ENCODE peak calls at places on chromosomes 11 and 22, in seven cellular contexts. D is MM.1S, C is coronary artery, S is H1, A is heart right ventricle, V is foreskin fibroblast, G is LNCaP clone FGC. T is an unnamed sample.

GRCh38 chr22:26570864-26571525 is 18.9 kb downstream of the TPST2 start:
- DNase-seq in D (no peak), S (no peak), V (no peak), A (peak), G (no peak), C (no peak), T (no peak)

GRCh38 chr11:36513965-36514364 is 3.9 kb upstream of the TRAF6 start:
- DNase-seq in G (no peak), C (no peak), V (no peak), S (no peak), D (no peak), A (no peak), T (no peak)

GRCh38 chr22:43876866-43877509 is 14.7 kb upstream of the SULT4A1 start:
- DNase-seq in D (no peak), C (no peak), G (no peak), S (no peak), V (no peak), A (no peak), T (no peak)

GRCh38 chr22:38203855-38204497 is 2.2 kb downstream of the MAFF start:
- DNase-seq in C (no peak), G (no peak), A (no peak), V (peak), D (no peak), S (no peak), T (peak)

GRCh38 chr11:116312560-116313340 is 460.0 kb downstream of the BUD13 start:
- DNase-seq in G (peak), V (no peak), C (no peak), S (no peak), D (no peak), A (peak), T (no peak)

GRCh38 chr22:49433044-49433443 is 394.6 kb downstream of the BRD1 start:
- DNase-seq in A (no peak), G (no peak), V (no peak), D (no peak), C (no peak), S (no peak), T (no peak)

GRCh38 chr11:113681711-113682410 is 24.2 kb downstream of the TMPRSS5 start:
- DNase-seq in A (no peak), V (no peak), C (no peak), S (no peak), G (no peak), D (no peak), T (no peak)

GRCh38 chr11:130873766-130874165 is 42.5 kb downstream of the SNX19 start:
- DNase-seq in G (no peak), S (no peak), V (peak), C (no peak), A (no peak), D (no peak), T (no peak)

GRCh38 chr11:34075178-34075820 is 23.8 kb downstream of the CAPRIN1 start:
- DNase-seq in S (no peak), D (no peak), A (no peak), G (no peak), C (no peak), V (peak), T (no peak)

GRCh38 chr11:107221743-107222142 is 203.5 kb upstream of the GUCY1A2 start:
- DNase-seq in A (no peak), S (no peak), V (no peak), D (no peak), C (no peak), G (no peak), T (no peak)

GRCh38 chr11:67213251-67213650 is 53.0 kb upstream of the GRK2 start:
- DNase-seq in D (peak), G (no peak), A (no peak), S (no peak), V (no peak), C (no peak), T (no peak)

GRCh38 chr11:77193915-77194830 is 66.1 kb downstream of the MYO7A start:
- DNase-seq in D (no peak), A (no peak), S (no peak), C (no peak), G (no peak), V (no peak), T (no peak)

GRCh38 chr11:68302256-68303054 is 9.9 kb upstream of the LRP5 start:
- DNase-seq in G (no peak), C (peak), D (no peak), S (no peak), V (peak), A (no peak), T (no peak)

GRCh38 chr11:46108752-46109151 is 12.5 kb downstream of the PHF21A start:
- DNase-seq in V (no peak), S (no peak), G (no peak), A (no peak), D (no peak), C (no peak), T (no peak)
- H3K4me3 ChIP-seq in V (no peak), S (no peak), G (no peak), A (no peak), D (no peak), C (no peak), T (no peak)

GRCh38 chr11:75812542-75813040 is 2.4 kb upstream of the UVRAG start:
- DNase-seq in A (no peak), S (no peak), G (no peak), C (no peak), D (no peak), V (no peak), T (no peak)

GRCh38 chr11:75809991-75810390 is 5.0 kb upstream of the UVRAG start:
- DNase-seq in S (no peak), D (no peak), G (no peak), A (no peak), V (no peak), C (no peak), T (no peak)

GRCh38 chr11:75811485-75811884 is 3.5 kb upstream of the UVRAG start:
- DNase-seq in A (no peak), D (no peak), V (no peak), S (no peak), G (no peak), C (no peak), T (no peak)

GRCh38 chr11:75813126-75813525 is 1.9 kb upstream of the UVRAG start:
- DNase-seq in D (no peak), S (no peak), A (no peak), V (no peak), C (no peak), G (no peak), T (no peak)

GRCh38 chr11:75810637-75811383 is 4.2 kb upstream of the UVRAG start:
- DNase-seq in S (no peak), V (no peak), D (no peak), G (no peak), C (no peak), A (no peak), T (no peak)
- H3K4me3 ChIP-seq in S (no peak), V (no peak), D (no peak), G (no peak), C (no peak), A (no peak), T (no peak)

GRCh38 chr22:30823015-30823370 is 128.3 kb downstream of the OSBP2 start:
- DNase-seq in S (no peak), A (no peak), V (peak), C (peak), D (no peak), G (no peak), T (no peak)

GRCh38 chr22:30822216-30823014 is 127.7 kb downstream of the OSBP2 start:
- DNase-seq in S (no peak), G (no peak), D (no peak), A (no peak), V (peak), C (peak), T (no peak)

GRCh38 chr22:30821381-30821780 is 126.7 kb downstream of the OSBP2 start:
- DNase-seq in G (no peak), D (no peak), S (no peak), A (no peak), V (no peak), C (peak), T (no peak)

GRCh38 chr22:30824096-30824495 is 129.4 kb downstream of the OSBP2 start:
- DNase-seq in V (no peak), C (peak), G (no peak), S (no peak), A (no peak), D (no peak), T (no peak)

DNA sequence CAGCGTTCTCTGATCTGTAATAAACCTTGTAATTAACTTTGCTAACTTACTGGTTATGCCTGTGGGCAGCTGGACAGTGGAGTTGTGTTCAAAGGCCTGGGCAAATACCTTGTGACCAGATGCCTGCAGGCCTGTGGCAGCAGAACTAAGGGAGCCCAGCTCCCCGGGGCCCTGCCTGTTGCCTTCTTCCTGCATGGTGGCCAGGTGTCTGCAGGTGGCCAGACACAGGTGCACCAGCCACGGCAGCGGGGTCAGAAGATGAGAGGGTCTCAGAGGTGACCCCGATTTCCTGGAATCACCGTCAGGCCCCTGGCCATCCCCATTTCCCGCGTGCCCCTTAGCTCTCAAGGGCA is 127.2 kb downstream of the OSBP2 start:
- DNase-seq in A (no peak), V (no peak), D (no peak), S (no peak), C (peak), G (no peak), T (no peak)
- H3K4me3 ChIP-seq in A (peak), V (no peak), D (no peak), S (peak), C (peak), G (peak), T (no peak)

GRCh38 chr11:125165664-125166346 is 1.3 kb downstream of the PKNOX2 start:
- DNase-seq in D (no peak), V (peak), G (no peak), S (no peak), A (no peak), C (no peak), T (no peak)
- H3K4me3 ChIP-seq in D (peak), V (peak), G (peak), S (peak), A (peak), C (peak), T (peak)

DNA sequence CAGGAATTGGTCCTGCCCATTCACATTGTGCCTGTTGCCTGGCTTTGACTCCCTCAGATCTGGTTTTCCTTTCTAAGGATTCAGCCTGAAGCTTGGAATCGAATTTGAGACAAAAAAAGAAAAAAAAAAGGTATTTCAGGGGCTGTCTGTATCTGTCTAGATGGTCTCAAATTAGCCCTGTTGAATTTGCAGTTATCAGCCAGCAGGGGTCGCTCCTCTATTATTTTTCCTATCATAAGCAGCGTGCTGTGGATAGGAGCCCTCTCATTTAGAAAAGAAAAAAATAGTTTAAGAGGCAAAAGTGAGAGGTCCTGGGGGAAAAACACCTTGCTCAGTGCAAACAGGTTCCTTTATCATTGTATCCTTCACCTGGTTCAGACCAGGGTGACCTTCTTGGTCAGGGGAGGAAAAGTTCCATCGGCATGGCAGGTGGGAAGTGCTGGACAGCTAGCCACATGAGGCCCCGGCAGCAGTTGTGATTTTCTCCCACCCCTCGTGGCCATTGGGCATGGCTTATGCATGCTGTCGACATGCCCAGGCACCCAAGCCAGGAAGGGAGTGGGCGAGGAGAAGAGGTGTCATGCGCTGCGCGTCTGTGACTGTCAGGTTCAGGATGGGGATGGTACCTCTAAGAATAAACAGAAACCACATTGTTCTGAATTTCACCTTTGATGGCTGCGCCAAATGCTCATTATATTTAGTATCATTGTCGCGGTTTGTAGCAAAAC is 13.1 kb downstream of the OR5AK2 start:
- DNase-seq in G (no peak), C (no peak), D (no peak), A (no peak), V (peak), S (no peak), T (no peak)
- H3K4me3 ChIP-seq in G (no peak), C (no peak), D (no peak), A (no peak), V (no peak), S (no peak), T (no peak)

DNA sequence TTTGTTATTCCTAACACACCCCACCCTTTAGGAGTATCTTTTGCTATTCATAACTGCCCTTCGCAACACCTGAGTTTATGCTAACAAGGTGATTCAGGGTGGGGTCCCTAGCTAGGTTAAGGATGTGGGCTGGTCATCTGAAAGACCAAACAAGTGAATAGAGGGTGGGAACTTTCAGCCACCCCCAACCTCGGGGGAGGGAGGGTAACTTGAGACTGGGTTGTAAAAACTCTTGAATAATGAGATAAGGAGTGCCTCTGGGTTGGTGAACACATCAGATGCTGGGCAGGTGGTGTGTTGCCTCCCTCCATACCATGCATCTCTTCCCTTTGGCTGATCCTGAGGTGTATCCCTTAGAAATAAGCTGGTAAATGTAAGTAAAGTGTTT is 111.5 kb downstream of the SWAP70 start:
- DNase-seq in V (no peak), D (no peak), G (no peak), S (no peak), A (no peak), C (no peak), T (no peak)
- H3K4me3 ChIP-seq in V (peak), D (no peak), G (no peak), S (no peak), A (no peak), C (no peak), T (no peak)

DNA sequence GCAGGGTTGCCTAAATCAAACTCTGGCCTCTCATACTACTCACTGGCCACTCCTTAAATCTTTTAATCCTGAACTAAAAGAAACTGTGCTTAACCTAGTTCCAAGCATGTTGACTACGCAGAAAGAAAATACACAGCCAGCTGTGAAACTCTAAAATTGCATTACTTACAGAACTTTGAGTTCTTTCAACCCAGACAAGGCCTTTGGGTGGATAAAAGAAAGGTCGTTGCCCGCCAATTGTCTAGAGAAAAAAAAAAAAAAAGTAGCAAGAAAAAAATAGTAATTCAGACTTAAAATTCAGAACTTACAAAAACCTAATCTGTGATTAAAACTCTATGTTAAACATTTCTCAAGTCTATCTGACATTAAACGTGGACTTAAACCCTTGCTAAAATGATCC is 29.3 kb upstream of the CCDC34 start:
- DNase-seq in C (no peak), S (no peak), V (no peak), D (no peak), A (no peak), G (no peak), T (no peak)
- H3K4me3 ChIP-seq in C (no peak), S (no peak), V (no peak), D (no peak), A (no peak), G (no peak), T (no peak)